ENCODE peak calls at places on chromosomes 7 and 10, in seven cellular contexts. D is hepatocyte, Y is B cell, G is WTC11, A is Calu3, V is colonic mucosa, C is WERI-Rb-1. M is an unnamed sample.
A peak's percentile ranks its signal among the peaks of the same experiment; 100 is the strongest.

GRCh38 chr7:147089608-147090007 is 973.0 kb downstream of the CNTNAP2 start:
- DNase-seq in D (no peak), Y (no peak), G (no peak), A (no peak), V (no peak), C (no peak), M (no peak)

GRCh38 chr10:72087392-72087968 is 871 bp downstream of the SPOCK2 start:
- DNase-seq in D (peak; percentile 33), Y (peak; percentile 85), G (peak; percentile 31), A (peak; percentile 52), V (no peak), C (no peak), M (no peak)

GRCh38 chr10:11874568-11875182 is 51.5 kb downstream of the PROSER2 start:
- DNase-seq in D (peak; percentile 88), Y (no peak), G (peak; percentile 63), A (peak; percentile 74), V (peak; percentile 45), C (no peak), M (peak; percentile 76)

GRCh38 chr7:84021292-84021898 is 173.2 kb downstream of the SEMA3A start:
- DNase-seq in D (no peak), Y (no peak), G (no peak), A (no peak), V (no peak), C (no peak), M (no peak)

GRCh38 chr10:103548581-103549348 is 55.3 kb downstream of the NEURL1 start:
- DNase-seq in D (peak; percentile 7), Y (peak; percentile 6), G (peak; percentile 5), A (no peak), V (peak; percentile 76), C (no peak), M (no peak)

GRCh38 chr7:85452674-85453073 is 265.8 kb upstream of the SEMA3D start:
- DNase-seq in D (no peak), Y (no peak), G (no peak), A (no peak), V (no peak), C (no peak), M (no peak)

GRCh38 chr7:69365588-69366241 is 232.6 kb upstream of the AUTS2 start:
- DNase-seq in D (peak; percentile 61), Y (no peak), G (no peak), A (no peak), V (no peak), C (no peak), M (no peak)

GRCh38 chr7:31002256-31002655 is 38.5 kb downstream of the GHRHR start:
- DNase-seq in D (no peak), Y (no peak), G (no peak), A (no peak), V (no peak), C (no peak), M (no peak)

GRCh38 chr7:34091330-34091917 is 186.1 kb downstream of the BMPER start:
- DNase-seq in D (peak; percentile 49), Y (no peak), G (peak; percentile 48), A (peak; percentile 66), V (peak; percentile 31), C (peak; percentile 58), M (peak; percentile 51)

GRCh38 chr7:130990178-130990832 is 256.3 kb upstream of the KLF14 start:
- DNase-seq in D (no peak), Y (no peak), G (no peak), A (no peak), V (peak; percentile 87), C (no peak), M (no peak)

GRCh38 chr7:125924037-125924436 is 994.4 kb upstream of the POT1 start:
- DNase-seq in D (no peak), Y (no peak), G (no peak), A (no peak), V (no peak), C (no peak), M (no peak)

GRCh38 chr10:58643029-58643428 is 130.4 kb downstream of the BICC1 start:
- DNase-seq in D (no peak), Y (no peak), G (no peak), A (no peak), V (no peak), C (peak; percentile 48), M (no peak)

GRCh38 chr7:140304071-140304799 is 94.1 kb downstream of the SLC37A3 start:
- DNase-seq in D (no peak), Y (peak; percentile 78), G (no peak), A (no peak), V (no peak), C (peak; percentile 20), M (no peak)

GRCh38 chr7:47531584-47532492 is 50.1 kb downstream of the TNS3 start:
- DNase-seq in D (no peak), Y (no peak), G (no peak), A (no peak), V (no peak), C (no peak), M (no peak)

GRCh38 chr7:18552311-18552916 is 56.9 kb downstream of the HDAC9 start:
- DNase-seq in D (no peak), Y (no peak), G (no peak), A (no peak), V (no peak), C (no peak), M (no peak)

GRCh38 chr7:21653623-21654022 is 110.8 kb downstream of the DNAH11 start:
- DNase-seq in D (no peak), Y (no peak), G (no peak), A (no peak), V (no peak), C (no peak), M (no peak)

GRCh38 chr10:620417-620816 is 69.1 kb downstream of the DIP2C start:
- DNase-seq in D (no peak), Y (peak; percentile 60), G (no peak), A (no peak), V (no peak), C (no peak), M (no peak)

GRCh38 chr7:23055582-23056178 is 41.8 kb upstream of the HYCC1 start:
- DNase-seq in D (peak; percentile 72), Y (peak; percentile 65), G (peak; percentile 50), A (peak; percentile 73), V (peak; percentile 55), C (peak; percentile 54), M (peak; percentile 51)

GRCh38 chr10:113550365-113550764 is 2.5 kb upstream of the HABP2 start:
- DNase-seq in D (no peak), Y (no peak), G (no peak), A (no peak), V (no peak), C (no peak), M (no peak)

GRCh38 chr10:24518981-24519597 is 204.6 kb downstream of the ARHGAP21 start:
- DNase-seq in D (peak; percentile 85), Y (no peak), G (peak; percentile 67), A (peak; percentile 74), V (peak; percentile 77), C (peak; percentile 40), M (peak; percentile 86)

GRCh38 chr7:18610331-18610948 is 114.9 kb downstream of the HDAC9 start:
- DNase-seq in D (peak; percentile 25), Y (no peak), G (peak; percentile 12), A (peak; percentile 60), V (peak; percentile 26), C (peak; percentile 31), M (peak; percentile 25)

GRCh38 chr10:49096890-49097445 is 18.4 kb downstream of the VSTM4 start:
- DNase-seq in D (no peak), Y (no peak), G (no peak), A (no peak), V (no peak), C (no peak), M (no peak)

GRCh38 chr7:98133181-98133580 is 26.5 kb downstream of the LMTK2 start:
- DNase-seq in D (no peak), Y (peak; percentile 55), G (no peak), A (peak; percentile 5), V (peak; percentile 29), C (no peak), M (no peak)

GRCh38 chr10:70266701-70267100 is 17.1 kb downstream of the NPFFR1 start:
- DNase-seq in D (no peak), Y (no peak), G (no peak), A (no peak), V (no peak), C (no peak), M (no peak)

GRCh38 chr10:30059209-30060107 is at the start of gene JCAD:
- DNase-seq in D (peak; percentile 79), Y (peak; percentile 85), G (peak; percentile 83), A (peak; percentile 78), V (peak; percentile 72), C (peak; percentile 52), M (peak; percentile 87)

GRCh38 chr10:103800789-103801540 is 54.4 kb downstream of the SH3PXD2A start:
- DNase-seq in D (no peak), Y (no peak), G (no peak), A (no peak), V (no peak), C (no peak), M (peak; percentile 41)

GRCh38 chr7:84009051-84009450 is 185.5 kb downstream of the SEMA3A start:
- DNase-seq in D (no peak), Y (no peak), G (no peak), A (no peak), V (no peak), C (no peak), M (no peak)

GRCh38 chr7:149527414-149527813 is 29.8 kb upstream of the ZNF746 start:
- DNase-seq in D (no peak), Y (no peak), G (no peak), A (no peak), V (no peak), C (no peak), M (no peak)

GRCh38 chr7:149529136-149529718 is 31.6 kb upstream of the ZNF746 start:
- DNase-seq in D (no peak), Y (no peak), G (no peak), A (no peak), V (no peak), C (no peak), M (no peak)

DNA sequence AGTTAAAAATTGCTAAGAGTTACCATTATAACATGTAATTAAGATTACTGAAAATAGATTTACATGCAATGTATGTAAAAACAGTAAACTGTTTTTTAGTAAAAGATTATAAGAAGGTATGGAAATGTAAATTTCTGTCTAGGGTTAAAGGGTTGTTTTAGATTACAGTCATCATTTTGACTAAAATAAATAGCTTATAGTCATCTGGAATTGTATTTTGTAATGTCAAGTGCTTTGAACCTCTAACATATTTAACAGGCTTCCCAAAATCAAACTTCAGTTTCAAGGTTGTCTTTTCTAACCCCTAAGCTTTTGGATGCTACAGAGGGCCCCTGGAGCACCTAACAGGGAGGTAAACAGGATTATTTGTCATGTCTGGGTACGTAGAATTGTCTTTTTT is 35.0 kb upstream of the ZNF746 start:
- DNase-seq in D (no peak), Y (no peak), G (no peak), A (no peak), V (no peak), C (no peak), M (no peak)
- TF ChIP-seq CTCF in D (no peak), Y (no peak), G (no peak), A (no peak), V (no peak), C (no peak), M (no peak)

GRCh38 chr7:111815354-111815753 is 253.1 kb upstream of the IMMP2L start:
- DNase-seq in D (no peak), Y (no peak), G (no peak), A (no peak), V (no peak), C (no peak), M (no peak)
- TF ChIP-seq CTCF in D (no peak), Y (no peak), G (no peak), A (no peak), V (no peak), C (no peak), M (no peak)

GRCh38 chr7:158439035-158439434 is 148.6 kb downstream of the PTPRN2 start:
- DNase-seq in D (no peak), Y (no peak), G (no peak), A (no peak), V (no peak), C (peak; percentile 1), M (no peak)
- TF ChIP-seq CTCF in D (no peak), Y (no peak), G (no peak), A (no peak), V (no peak), C (no peak), M (no peak)

GRCh38 chr7:152341039-152341913 is 94.5 kb downstream of the KMT2C start:
- DNase-seq in D (peak; percentile 67), Y (no peak), G (no peak), A (peak; percentile 32), V (peak; percentile 22), C (peak; percentile 31), M (peak; percentile 27)
- TF ChIP-seq CTCF in D (peak; percentile 56), Y (no peak), G (no peak), A (peak; percentile 24), V (peak; percentile 37), C (peak; percentile 57), M (peak; percentile 9)